ENCODE peak calls at places on chromosomes 5 and 9, in ten cellular contexts. Z, X, H, R, F, Y, E, D, V and S are unnamed samples.

GRCh38 chr5:77718934-77719610 is 57.1 kb downstream of the TBCA start:
- DNase-seq in E (no peak), D (no peak), X (no peak), Y (no peak), Z (no peak), V (no peak), H (no peak), F (no peak), R (no peak), S (no peak)

GRCh38 chr9:83457005-83457404 is 81.2 kb downstream of the FRMD3 start:
- DNase-seq in H (no peak), E (no peak), F (no peak), Y (no peak), D (no peak), X (no peak), V (no peak), Z (no peak), R (no peak), S (no peak)

GRCh38 chr9:91814214-91814613 is 135.8 kb downstream of the ROR2 start:
- DNase-seq in E (no peak), X (no peak), V (no peak), D (no peak), H (no peak), R (no peak), F (no peak), Z (no peak), Y (no peak), S (no peak)

GRCh38 chr5:170070556-170071412 is 34.9 kb upstream of the FOXI1 start:
- DNase-seq in X (peak; percentile 66), E (no peak), Y (peak; percentile 3), V (peak; percentile 59), R (peak; percentile 19), Z (no peak), H (peak; percentile 66), D (peak; percentile 1), F (peak; percentile 36), S (peak; percentile 44)

GRCh38 chr5:3249401-3249800 is 346.2 kb upstream of the IRX1 start:
- DNase-seq in Z (no peak), D (no peak), Y (no peak), V (no peak), F (no peak), X (no peak), H (no peak), E (no peak), R (no peak), S (no peak)

GRCh38 chr5:82405166-82405565 is 127.0 kb upstream of the RPS23 start:
- DNase-seq in Y (no peak), H (no peak), V (peak; percentile 90), D (peak; percentile 84), X (peak; percentile 49), Z (peak; percentile 31), F (peak; percentile 98), E (no peak), R (no peak), S (no peak)

GRCh38 chr5:36305571-36306326 is 4.0 kb upstream of the RANBP3L start:
- DNase-seq in R (peak; percentile 2), V (peak; percentile 75), H (peak; percentile 51), Y (no peak), F (peak; percentile 40), X (peak; percentile 56), D (no peak), E (peak; percentile 54), Z (no peak), S (peak; percentile 70)

GRCh38 chr9:137213160-137214060 is 7.9 kb downstream of the NDOR1 start:
- DNase-seq in V (no peak), Z (no peak), Y (no peak), D (no peak), F (no peak), X (no peak), H (no peak), E (no peak), R (no peak), S (no peak)

GRCh38 chr9:121121582-121122087 is 46.9 kb downstream of the CNTRL start:
- DNase-seq in X (peak; percentile 96), Y (peak; percentile 88), D (peak; percentile 93), H (peak; percentile 84), R (peak; percentile 95), Z (peak; percentile 73), V (peak; percentile 97), F (peak; percentile 97), E (no peak), S (peak; percentile 98)

GRCh38 chr9:104009853-104010252 is 84.3 kb upstream of the SMC2 start:
- DNase-seq in Y (no peak), E (peak; percentile 2), X (no peak), V (peak; percentile 44), F (no peak), D (no peak), Z (no peak), H (no peak), R (no peak), S (peak; percentile 75)

GRCh38 chr9:91978739-91979414 is 28.8 kb upstream of the ROR2 start:
- DNase-seq in F (peak; percentile 92), D (peak; percentile 78), R (no peak), V (peak; percentile 85), X (peak; percentile 90), Z (peak; percentile 89), H (peak; percentile 77), E (no peak), Y (peak; percentile 77), S (peak; percentile 37)

GRCh38 chr9:13213337-13213736 is 66.2 kb downstream of the MPDZ start:
- DNase-seq in H (peak; percentile 5), Y (no peak), D (peak; percentile 4), Z (no peak), X (peak; percentile 26), V (peak; percentile 57), E (no peak), F (peak; percentile 26), R (no peak), S (peak; percentile 53)

GRCh38 chr5:14142202-14142855 is 813 bp upstream of the TRIO start:
- DNase-seq in D (no peak), R (no peak), Z (no peak), Y (no peak), H (no peak), E (no peak), F (no peak), V (peak; percentile 56), X (no peak), S (no peak)

GRCh38 chr5:123209163-123210013 is 120.3 kb downstream of the PRDM6 start:
- DNase-seq in F (peak; percentile 93), X (peak; percentile 79), Z (peak; percentile 41), H (peak; percentile 25), D (peak; percentile 55), R (no peak), V (peak; percentile 91), Y (peak; percentile 79), E (no peak), S (peak; percentile 13)

GRCh38 chr5:53087596-53087995 is 22.0 kb downstream of the MOCS2 start:
- DNase-seq in V (no peak), E (no peak), R (no peak), D (no peak), F (no peak), H (no peak), X (no peak), Y (no peak), Z (no peak), S (no peak)

GRCh38 chr5:142059304-142059940 is 46.6 kb upstream of the GNPDA1 start:
- DNase-seq in D (no peak), E (no peak), V (peak; percentile 54), X (peak; percentile 37), R (no peak), F (no peak), H (no peak), Y (no peak), Z (peak; percentile 44), S (peak; percentile 37)

GRCh38 chr5:102286465-102286864 is 9.6 kb downstream of the SLCO4C1 start:
- DNase-seq in E (no peak), D (no peak), H (no peak), X (no peak), Z (no peak), Y (no peak), R (no peak), V (no peak), F (no peak), S (no peak)

GRCh38 chr5:143177263-143177994 is 226.1 kb downstream of the NR3C1 start:
- DNase-seq in H (peak; percentile 67), R (no peak), X (peak; percentile 47), F (peak; percentile 100), Z (peak; percentile 77), D (peak; percentile 89), Y (peak; percentile 98), E (peak; percentile 98), V (peak; percentile 99), S (peak; percentile 31)

GRCh38 chr5:168076561-168076991 is 214.9 kb upstream of the WWC1 start:
- DNase-seq in V (peak; percentile 14), H (peak; percentile 15), X (peak; percentile 64), D (no peak), Z (peak; percentile 69), R (no peak), Y (peak; percentile 1), F (no peak), E (no peak), S (peak; percentile 59)